ENCODE peak calls at places on chromosomes 2 and 18, in six cellular contexts. Z, C, J, Y, W and K are unnamed samples.

GRCh38 chr18:64017870-64018269 is 48.0 kb downstream of the SERPINB8 start:
- DNase-seq in Z (no peak), C (peak; percentile 10), J (no peak), Y (no peak), W (no peak), K (peak; percentile 80)

GRCh38 chr2:32262105-32262504 is 2.6 kb downstream of the NLRC4 start:
- DNase-seq in Z (no peak), C (no peak), J (no peak), Y (no peak), W (no peak), K (no peak)

GRCh38 chr18:5630057-5630765 is 86.4 kb upstream of the EPB41L3 start:
- DNase-seq in Z (peak; percentile 90), C (peak; percentile 31), J (no peak), Y (peak; percentile 68), W (peak; percentile 80), K (no peak)

GRCh38 chr2:7744827-7745226 is 827.6 kb downstream of the RNF144A start:
- DNase-seq in Z (no peak), C (no peak), J (no peak), Y (no peak), W (no peak), K (no peak)

GRCh38 chr2:239765911-239766310 is 259.2 kb downstream of the NDUFA10 start:
- DNase-seq in Z (peak; percentile 72), C (no peak), J (peak; percentile 19), Y (no peak), W (peak; percentile 32), K (no peak)

GRCh38 chr2:58261215-58261614 is 20.1 kb upstream of the FANCL start:
- DNase-seq in Z (no peak), C (no peak), J (no peak), Y (no peak), W (no peak), K (no peak)

GRCh38 chr18:23137093-23137640 is 1.9 kb downstream of the CABLES1 start:
- DNase-seq in Z (no peak), C (no peak), J (no peak), Y (no peak), W (no peak), K (no peak)

GRCh38 chr18:1052301-1052700 is 147.6 kb downstream of the ADCYAP1 start:
- DNase-seq in Z (no peak), C (no peak), J (no peak), Y (no peak), W (no peak), K (no peak)

GRCh38 chr18:63774511-63774910 is 707 bp upstream of the SERPINB7 start:
- DNase-seq in Z (no peak), C (no peak), J (no peak), Y (no peak), W (no peak), K (no peak)

GRCh38 chr2:185583058-185583816 is 155.4 kb upstream of the FSIP2 start:
- DNase-seq in Z (no peak), C (peak; percentile 18), J (peak; percentile 82), Y (no peak), W (no peak), K (no peak)

GRCh38 chr2:239040152-239040761 is 192.4 kb downstream of the TWIST2 start:
- DNase-seq in Z (peak; percentile 70), C (no peak), J (peak; percentile 49), Y (peak; percentile 19), W (peak; percentile 40), K (no peak)

GRCh38 chr2:159904127-159904564 is 106.1 kb upstream of the CD302 start:
- DNase-seq in Z (peak; percentile 75), C (no peak), J (no peak), Y (no peak), W (peak; percentile 64), K (no peak)

GRCh38 chr2:235654115-235654514 is 160.3 kb downstream of the AGAP1 start:
- DNase-seq in Z (peak; percentile 13), C (no peak), J (no peak), Y (no peak), W (no peak), K (no peak)

GRCh38 chr2:129201636-129202035 is 777.8 kb upstream of the RAB6C start:
- DNase-seq in Z (no peak), C (no peak), J (no peak), Y (no peak), W (no peak), K (no peak)

GRCh38 chr2:64361151-64361938 is 92.6 kb upstream of the LGALSL start:
- DNase-seq in Z (no peak), C (no peak), J (no peak), Y (no peak), W (no peak), K (no peak)

DNA sequence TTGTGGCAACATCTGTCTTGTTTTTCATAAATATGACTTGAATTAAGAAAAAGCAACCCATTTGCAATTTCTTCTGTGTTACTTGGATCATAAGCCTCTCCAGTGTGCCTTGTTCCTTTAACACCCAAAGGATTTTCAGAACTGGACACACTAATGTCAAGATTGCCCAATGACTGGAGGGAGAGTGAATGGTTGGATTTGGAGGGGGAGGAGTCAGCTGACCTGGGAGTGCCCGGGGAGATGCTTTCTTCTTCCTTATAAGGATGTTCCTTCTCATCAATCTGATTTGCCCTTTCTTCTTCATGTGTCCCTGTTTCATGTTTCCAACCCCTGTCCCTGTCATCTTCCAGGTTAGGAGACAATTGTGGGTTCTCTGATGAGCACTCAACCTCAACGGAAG is 48.8 kb downstream of the ALPK2 start:
- DNase-seq in Z (no peak), C (peak; percentile 27), J (no peak), Y (no peak), W (no peak), K (no peak)
- H3K4me1 ChIP-seq in Z (no peaks in the 10 kb centered on the region), C (peaks cover 47% of the 10 kb centered on the region), J (peaks cover 10% of the 10 kb centered on the region), Y (peaks cover 20% of the 10 kb centered on the region), W (no peaks in the 10 kb centered on the region), K (peaks cover 16% of the 10 kb centered on the region)

DNA sequence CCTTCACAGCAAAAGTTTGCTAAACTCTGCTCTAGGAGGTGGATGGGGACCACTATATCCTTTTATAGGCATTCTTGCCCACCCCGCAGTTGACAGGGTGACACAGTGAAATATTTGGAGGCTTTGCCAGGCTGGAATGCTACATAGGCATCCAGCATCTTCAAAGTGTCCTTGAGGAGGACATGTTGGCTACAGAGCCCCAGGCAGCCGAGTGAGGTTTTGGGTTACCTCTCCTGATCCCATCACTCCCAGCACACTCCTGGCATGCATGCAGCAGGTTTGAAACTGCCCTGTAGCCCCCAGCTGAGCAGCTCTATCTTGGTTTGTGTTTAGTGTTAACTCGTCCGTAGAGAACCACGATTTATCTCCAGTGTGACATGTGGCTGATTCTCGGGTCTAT is 7.3 kb downstream of the FOSL2 start:
- DNase-seq in Z (peak; percentile 25), C (no peak), J (no peak), Y (no peak), W (no peak), K (no peak)
- H3K4me1 ChIP-seq in Z (peaks cover 3% of the 10 kb centered on the region), C (peaks cover 80% of the 10 kb centered on the region), J (peaks cover 47% of the 10 kb centered on the region), Y (peaks cover 85% of the 10 kb centered on the region), W (peaks cover 83% of the 10 kb centered on the region), K (no peaks in the 10 kb centered on the region)

GRCh38 chr2:236894791-236895190 is 190.9 kb upstream of the COPS8 start:
- DNase-seq in Z (no peak), C (no peak), J (no peak), Y (no peak), W (no peak), K (no peak)
- H3K4me1 ChIP-seq in Z (no peaks in the 10 kb centered on the region), C (no peaks in the 10 kb centered on the region), J (no peaks in the 10 kb centered on the region), Y (no peaks in the 10 kb centered on the region), W (no peaks in the 10 kb centered on the region), K (peaks cover 4% of the 10 kb centered on the region)

DNA sequence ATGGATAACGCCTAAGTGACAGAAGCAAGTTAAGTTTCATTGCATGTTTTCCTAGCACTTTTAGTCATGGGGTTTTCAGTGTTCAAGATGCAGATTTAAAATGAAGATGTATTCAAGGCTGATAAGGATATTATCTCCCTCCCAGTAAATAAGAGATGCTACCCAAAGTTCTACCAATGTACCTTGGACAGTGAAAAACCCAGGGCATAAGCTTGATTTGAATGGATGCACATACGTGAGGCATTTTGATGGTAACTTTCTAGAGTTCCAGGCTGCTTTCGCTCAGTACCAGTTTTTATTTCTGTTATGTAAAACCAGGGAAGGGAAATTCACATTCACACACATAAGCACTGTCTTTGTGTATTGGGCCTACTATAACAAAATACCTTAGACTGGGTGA is 90.3 kb downstream of the STK39 start:
- DNase-seq in Z (no peak), C (no peak), J (no peak), Y (no peak), W (no peak), K (no peak)
- H3K4me1 ChIP-seq in Z (no peaks in the 10 kb centered on the region), C (no peaks in the 10 kb centered on the region), J (peaks cover 18% of the 10 kb centered on the region), Y (peaks cover 53% of the 10 kb centered on the region), W (peaks cover 35% of the 10 kb centered on the region), K (no peaks in the 10 kb centered on the region)

DNA sequence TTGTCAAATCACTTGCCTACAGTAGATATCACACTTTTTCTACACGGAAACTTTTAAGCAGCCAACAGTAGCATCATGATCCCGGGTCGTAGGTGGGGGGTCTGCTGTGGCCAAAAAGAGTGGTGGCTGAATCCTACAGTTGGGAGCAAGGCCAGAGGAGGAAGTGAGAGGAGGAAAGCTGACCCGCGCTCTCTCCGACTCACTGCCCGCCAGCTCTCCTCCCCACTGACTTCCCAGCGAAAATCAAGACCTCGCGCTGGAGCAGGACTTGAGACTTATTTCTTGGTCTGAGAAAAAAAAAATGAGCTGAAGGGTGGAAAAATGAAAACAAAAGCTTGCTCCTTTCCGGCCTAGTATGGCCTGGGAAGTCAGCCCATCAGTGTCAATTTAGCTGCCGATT is 9.6 kb downstream of the FBLN7 start:
- DNase-seq in Z (peak; percentile 44), C (no peak), J (no peak), Y (no peak), W (no peak), K (no peak)
- H3K4me1 ChIP-seq in Z (no peaks in the 10 kb centered on the region), C (no peaks in the 10 kb centered on the region), J (no peaks in the 10 kb centered on the region), Y (peaks cover 4% of the 10 kb centered on the region), W (peaks cover 8% of the 10 kb centered on the region), K (peaks cover 5% of the 10 kb centered on the region)

GRCh38 chr2:144509548-144510205 is 10.2 kb downstream of the ZEB2 start:
- DNase-seq in Z (no peak), C (no peak), J (no peak), Y (no peak), W (no peak), K (no peak)
- H3K4me1 ChIP-seq in Z (peaks cover 5% of the 10 kb centered on the region), C (peaks cover 21% of the 10 kb centered on the region), J (no peaks in the 10 kb centered on the region), Y (peaks cover 75% of the 10 kb centered on the region), W (peaks cover 48% of the 10 kb centered on the region), K (peaks cover 53% of the 10 kb centered on the region)

GRCh38 chr2:62215306-62216064 is 19.6 kb downstream of the B3GNT2 start:
- DNase-seq in Z (no peak), C (no peak), J (no peak), Y (no peak), W (no peak), K (no peak)
- H3K4me1 ChIP-seq in Z (no peaks in the 10 kb centered on the region), C (peaks cover 30% of the 10 kb centered on the region), J (peaks cover 19% of the 10 kb centered on the region), Y (peaks cover 84% of the 10 kb centered on the region), W (peaks cover 49% of the 10 kb centered on the region), K (no peaks in the 10 kb centered on the region)